ENCODE peak calls at places on chromosomes 1 and 21, in eight cellular contexts. S is GM23338, Z is Panc1, W is A549, R is HepG2, T is SK-N-SH, I is K562, Q is GM12878. J is an unnamed sample. For H3K4me1, the result is how much of the 10 kb centered on the place peaks cover.

GRCh38 chr1:36465731-36466369 is 1.7 kb upstream of the MRPS15 start:
- DNase-seq in R (no peak), W (no peak), Q (no peak), S (no peak), I (no peak), Z (no peak), T (no peak), J (no peak)

GRCh38 chr1:45340816-45341215 is 576 bp upstream of the MUTYH start:
- DNase-seq in S (peak), W (peak), R (peak), T (peak), I (peak), Q (no peak), Z (no peak), J (no peak)

GRCh38 chr1:66648896-66649597 is 103.2 kb upstream of the DYNLT5 start:
- DNase-seq in W (no peak), I (no peak), Z (no peak), Q (peak), T (no peak), S (no peak), R (no peak), J (no peak)

GRCh38 chr1:167052389-167052788 is 37.8 kb downstream of the GPA33 start:
- DNase-seq in T (peak), Q (no peak), S (peak), Z (no peak), R (peak), W (peak), I (peak), J (peak)

GRCh38 chr1:200693327-200693726 is 23.6 kb upstream of the DDX59 start:
- DNase-seq in W (peak), T (no peak), I (no peak), S (no peak), R (no peak), Z (no peak), Q (no peak), J (no peak)

GRCh38 chr21:46081022-46081861 is 16.7 kb upstream of the COL6A2 start:
- DNase-seq in I (peak), T (no peak), Z (no peak), S (no peak), R (no peak), Q (no peak), W (no peak), J (no peak)

GRCh38 chr1:165635823-165636222 is 4.8 kb downstream of the MGST3 start:
- DNase-seq in W (no peak), I (no peak), T (no peak), S (no peak), Z (no peak), R (no peak), Q (no peak), J (no peak)

GRCh38 chr1:98662354-98662665 is 789 bp downstream of the SNX7 start:
- DNase-seq in W (no peak), Q (no peak), I (no peak), R (no peak), Z (no peak), S (no peak), T (no peak), J (no peak)

GRCh38 chr1:8985915-8986813 is 40.1 kb downstream of the SLC2A7 start:
- DNase-seq in Q (no peak), Z (peak), R (peak), I (no peak), W (peak), S (no peak), T (no peak), J (peak)

GRCh38 chr1:173253046-173253445 is 45.9 kb upstream of the TNFSF4 start:
- DNase-seq in S (no peak), T (no peak), Z (no peak), Q (no peak), W (no peak), I (no peak), R (no peak), J (no peak)

GRCh38 chr21:42190492-42190875 is 28.5 kb upstream of the ABCG1 start:
- DNase-seq in S (no peak), Q (no peak), I (no peak), Z (no peak), W (no peak), R (no peak), T (no peak), J (no peak)

DNA sequence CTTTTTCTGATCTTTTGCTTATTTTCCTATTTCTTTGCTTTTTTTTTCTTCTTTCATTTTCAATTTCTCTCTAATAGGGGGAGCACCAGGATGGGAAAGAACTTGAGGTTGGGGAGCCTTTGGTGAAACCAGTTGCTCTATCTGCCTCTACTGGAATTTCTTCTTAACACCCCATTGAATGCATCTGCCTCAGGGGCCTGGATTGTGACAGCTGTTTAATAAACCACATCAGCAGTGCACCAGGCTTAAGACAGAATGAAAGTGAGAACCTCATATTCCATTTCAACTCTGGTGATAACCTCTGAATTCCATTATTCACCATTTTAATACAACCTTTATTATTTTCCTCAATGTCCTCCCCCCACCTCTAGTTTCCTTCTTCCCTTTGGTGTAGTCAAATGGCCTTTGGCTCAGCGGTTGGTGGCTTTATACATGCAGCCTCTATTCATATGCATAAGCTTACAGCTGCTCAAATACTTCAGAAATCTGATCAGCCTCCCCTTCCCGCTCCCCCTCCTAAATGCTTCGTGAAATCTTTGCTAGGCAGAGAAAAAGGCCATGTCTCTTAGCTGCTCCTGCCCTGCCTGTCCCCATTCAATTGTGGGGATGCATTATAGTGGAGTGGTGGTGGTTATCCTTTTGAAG is 537.3 kb upstream of the PLXNA2 start:
- DNase-seq in W (no peak), Q (no peak), R (no peak), S (peak), T (no peak), I (no peak), Z (no peak), J (no peak)
- TF ChIP-seq REST in W (no peak), Q (no peak), R (no peak), S (no peak), T (no peak), I (no peak), Z (no peak), J (no peak)

GRCh38 chr1:23124259-23125026 is 44.2 kb downstream of the LUZP1 start:
- DNase-seq in R (no peak), S (no peak), W (no peak), T (no peak), Q (no peak), Z (no peak), I (no peak), J (no peak)

GRCh38 chr1:23120383-23120782 is 48.3 kb downstream of the LUZP1 start:
- DNase-seq in I (no peak), Q (no peak), T (no peak), Z (no peak), S (no peak), W (no peak), R (no peak), J (no peak)

GRCh38 chr1:23122023-23122738 is 46.5 kb downstream of the LUZP1 start:
- DNase-seq in T (no peak), R (no peak), I (no peak), W (no peak), Q (no peak), S (peak), Z (no peak), J (no peak)

GRCh38 chr1:23123528-23123927 is 45.1 kb downstream of the LUZP1 start:
- DNase-seq in Q (no peak), T (no peak), S (no peak), R (peak), Z (no peak), I (no peak), W (no peak), J (no peak)

DNA sequence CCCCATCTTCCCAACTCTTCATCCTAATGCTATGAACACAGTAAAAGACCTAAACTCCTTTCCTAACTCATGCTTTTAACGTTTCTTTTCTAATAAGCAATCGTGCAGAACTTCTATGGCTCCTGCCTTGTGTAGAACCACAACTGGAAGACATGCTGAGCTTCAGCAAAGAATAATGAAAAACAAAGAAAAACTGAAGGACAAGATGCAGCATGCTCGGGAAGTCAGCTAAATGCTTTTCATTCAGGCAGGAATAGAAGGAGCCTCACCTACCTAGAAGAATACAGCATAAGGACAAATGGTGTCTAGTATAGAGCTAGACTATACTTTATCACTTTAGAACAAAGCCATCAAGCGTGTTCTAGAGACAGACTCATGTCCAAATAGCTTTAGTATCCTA is 45.9 kb downstream of the LUZP1 start:
- DNase-seq in Q (no peak), I (no peak), Z (no peak), T (no peak), W (no peak), R (no peak), S (no peak), J (no peak)
- H3K4me1 ChIP-seq in Q (under half), I (under half), Z (half or more), T (under half), W (half or more), R (half or more), S (under half), J (under half)

GRCh38 chr1:92538048-92538412 is 51.3 kb upstream of the GFI1 start:
- DNase-seq in W (no peak), S (no peak), T (no peak), I (no peak), Z (no peak), Q (peak), R (no peak), J (no peak)

GRCh38 chr1:92536593-92537332 is 50.0 kb upstream of the GFI1 start:
- DNase-seq in Q (peak), T (no peak), R (peak), W (no peak), I (no peak), Z (no peak), S (no peak), J (no peak)

GRCh38 chr1:92543131-92544055 is 56.7 kb upstream of the GFI1 start:
- DNase-seq in Q (no peak), T (no peak), R (no peak), S (no peak), I (no peak), Z (no peak), W (no peak), J (no peak)

GRCh38 chr1:92538413-92539061 is 51.8 kb upstream of the GFI1 start:
- DNase-seq in S (no peak), I (no peak), T (no peak), R (no peak), W (no peak), Z (no peak), Q (peak), J (no peak)

GRCh38 chr1:92537333-92537884 is 50.7 kb upstream of the GFI1 start:
- DNase-seq in T (no peak), Q (no peak), I (no peak), R (no peak), Z (no peak), S (no peak), W (no peak), J (no peak)
- TF ChIP-seq REST in T (no peak), Q (no peak), I (no peak), R (no peak), Z (no peak), S (no peak), W (no peak), J (no peak)

GRCh38 chr1:183339556-183340167 is 78.5 kb downstream of the NMNAT2 start:
- DNase-seq in W (no peak), I (no peak), T (peak), R (no peak), Q (no peak), Z (no peak), S (no peak), J (no peak)
- H3K4me1 ChIP-seq in W (under half), I (under half), T (under half), R (under half), Q (under half), Z (under half), S (under half), J (under half)

DNA sequence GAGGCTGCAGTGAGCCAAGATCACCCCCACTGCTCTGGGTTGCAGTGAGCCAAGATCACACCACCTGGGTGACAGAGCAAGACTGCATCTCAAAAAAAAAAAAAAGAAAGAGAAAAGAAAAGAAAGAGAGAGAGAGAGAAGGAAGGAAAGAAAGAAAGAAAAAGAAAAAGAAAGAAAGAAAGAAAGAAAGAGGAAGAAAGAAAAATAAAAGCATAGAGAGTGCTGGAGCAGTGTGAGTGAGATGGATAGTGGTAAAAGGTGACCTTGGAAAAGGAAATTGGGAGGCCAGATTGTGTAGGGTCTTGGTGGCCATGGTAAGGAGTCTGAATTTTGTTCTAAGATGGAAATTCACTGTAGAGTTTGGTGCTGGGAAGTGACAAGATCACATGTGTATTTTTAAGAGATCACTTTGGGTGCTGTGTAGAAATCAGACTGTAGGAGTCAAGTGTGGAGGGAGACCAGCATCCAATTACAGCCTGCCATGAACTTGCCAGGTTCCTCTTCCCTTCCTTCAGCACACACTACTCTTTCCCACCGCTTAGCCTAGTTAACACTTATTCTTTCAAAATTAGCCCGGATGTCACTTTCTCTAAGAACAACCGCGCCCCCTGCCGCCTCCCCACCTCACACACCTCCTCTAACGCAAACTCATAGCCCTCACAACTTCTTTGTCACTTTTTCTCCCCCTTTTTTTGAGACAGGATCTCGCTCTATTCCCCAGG is 17.9 kb downstream of the MTX1 start:
- DNase-seq in R (peak), W (peak), S (peak), Q (no peak), Z (no peak), T (peak), I (peak), J (peak)
- TF ChIP-seq REST in R (no peak), W (no peak), S (no peak), Q (no peak), Z (no peak), T (no peak), I (no peak), J (no peak)

DNA sequence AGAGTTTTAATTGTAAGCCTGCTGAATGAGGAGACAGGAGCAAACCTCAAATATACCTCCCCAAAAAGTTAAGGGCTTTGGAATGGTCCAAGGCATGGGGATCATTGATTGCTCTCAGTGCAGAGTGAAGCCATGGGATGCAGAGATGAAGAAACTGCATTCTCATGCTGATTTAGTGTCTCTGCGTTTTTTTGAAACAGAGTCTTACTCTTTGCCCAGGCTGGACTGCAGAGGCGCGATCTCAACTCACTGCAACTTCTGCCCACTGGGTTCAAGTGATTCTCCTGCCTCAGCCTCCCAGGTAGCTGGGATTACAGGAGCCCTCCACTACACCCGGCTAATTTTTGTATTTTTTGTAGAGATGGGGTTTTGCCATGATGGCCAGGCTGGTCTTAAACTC is 99.3 kb upstream of the ETV3 start:
- DNase-seq in S (no peak), W (no peak), R (no peak), Q (no peak), I (no peak), Z (no peak), T (no peak), J (no peak)
- H3K4me1 ChIP-seq in S (half or more), W (under half), R (half or more), Q (under half), I (under half), Z (under half), T (under half), J (under half)

DNA sequence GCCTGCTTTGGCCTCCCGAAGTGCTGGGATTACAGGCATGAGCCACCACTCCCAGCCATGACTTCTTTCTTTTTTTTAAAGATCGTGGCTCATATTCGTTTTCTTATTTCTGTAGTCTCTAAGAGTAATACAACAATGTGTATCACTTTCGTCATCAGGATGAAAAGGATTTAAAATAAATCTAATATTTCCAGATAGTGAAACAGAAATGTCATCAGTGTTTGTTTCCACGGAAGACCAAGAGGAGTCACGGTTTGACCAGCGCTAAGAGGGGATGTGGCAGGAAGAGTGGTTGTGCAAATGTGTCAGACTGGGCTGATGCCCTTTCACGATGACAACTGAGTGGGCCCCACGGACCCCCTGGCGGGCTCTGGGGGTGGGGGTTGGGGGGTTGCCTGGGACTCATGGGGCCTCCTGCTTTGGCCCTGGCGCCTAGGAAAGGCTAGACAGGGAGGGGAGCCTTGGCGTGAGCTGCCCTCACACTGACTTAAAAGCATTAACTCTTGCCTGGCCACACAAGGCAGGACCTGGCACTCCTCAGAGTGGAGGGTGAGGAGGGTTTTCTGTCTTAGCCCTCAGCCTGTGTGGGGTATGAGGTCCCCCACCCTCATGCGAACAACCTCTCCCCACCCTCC is 8.4 kb downstream of the SOX13 start:
- DNase-seq in I (no peak), T (no peak), Z (no peak), W (no peak), R (no peak), Q (no peak), S (no peak), J (no peak)
- TF ChIP-seq REST in I (no peak), T (no peak), Z (no peak), W (no peak), R (no peak), Q (no peak), S (no peak), J (no peak)

GRCh38 chr1:193850745-193851144 is 664.3 kb upstream of the B3GALT2 start:
- DNase-seq in Q (no peak), W (no peak), Z (no peak), I (no peak), R (no peak), S (no peak), T (no peak), J (no peak)
- H3K4me1 ChIP-seq in Q (under half), W (under half), Z (under half), I (under half), R (under half), S (under half), T (under half), J (under half)

J was measured in HCT116.